ENCODE peak calls at places on chromosomes 4 and X, in six cellular contexts. J is cardiac septum, C is tibial nerve, F is NCI-H345, E is amygdala, Z is upper lobe of right lung. H is an unnamed sample.

GRCh38 chr4:88008624-88009235 is 1.3 kb downstream of the PKD2 start:
- DNase-seq in J (no peak), C (no peak), F (no peak), E (no peak), Z (no peak), H (no peak)

GRCh38 chr4:78409612-78410202 is 141.9 kb upstream of the ANXA3 start:
- DNase-seq in J (no peak), C (no peak), F (no peak), E (no peak), Z (no peak), H (no peak)

GRCh38 chrX:130117166-130117565 is 6.9 kb upstream of the ELF4 start:
- DNase-seq in J (no peak), C (no peak), F (no peak), E (no peak), Z (no peak), H (no peak)

GRCh38 chrX:63784902-63785692 is at the start of gene ARHGEF9:
- DNase-seq in J (no peak), C (no peak), F (no peak), E (no peak), Z (no peak), H (peak)

GRCh38 chr4:110033994-110034393 is 121.3 kb downstream of the EGF start:
- DNase-seq in J (no peak), C (no peak), F (no peak), E (no peak), Z (no peak), H (no peak)

GRCh38 chrX:40182615-40183014 is 84.9 kb upstream of the BCOR start:
- DNase-seq in J (no peak), C (no peak), F (no peak), E (no peak), Z (no peak), H (no peak)

GRCh38 chrX:10629905-10630304 is 9.5 kb upstream of the MID1 start:
- DNase-seq in J (no peak), C (no peak), F (no peak), E (no peak), Z (no peak), H (no peak)

GRCh38 chr4:42487230-42487629 is 89.9 kb downstream of the SHISA3 start:
- DNase-seq in J (no peak), C (no peak), F (no peak), E (no peak), Z (no peak), H (no peak)

GRCh38 chr4:15469402-15470148 is at the start of gene CC2D2A:
- DNase-seq in J (no peak), C (no peak), F (no peak), E (no peak), Z (no peak), H (no peak)

GRCh38 chr4:74583757-74584156 is 138.8 kb downstream of the AREG start:
- DNase-seq in J (no peak), C (no peak), F (no peak), E (no peak), Z (no peak), H (no peak)

GRCh38 chr4:2385450-2386020 is 32.9 kb downstream of the ZFYVE28 start:
- DNase-seq in J (no peak), C (no peak), F (no peak), E (no peak), Z (no peak), H (no peak)

GRCh38 chr4:61511716-61512488 is 311.8 kb downstream of the ADGRL3 start:
- DNase-seq in J (no peak), C (no peak), F (no peak), E (no peak), Z (no peak), H (no peak)

GRCh38 chr4:26050671-26051070 is 136.7 kb downstream of the SMIM20 start:
- DNase-seq in J (no peak), C (no peak), F (no peak), E (no peak), Z (no peak), H (no peak)

GRCh38 chr4:189787216-189788031 is 153.2 kb upstream of the FRG1 start:
- DNase-seq in J (no peak), C (no peak), F (no peak), E (no peak), Z (no peak), H (no peak)

GRCh38 chr4:154464654-154465053 is 26.9 kb downstream of the DCHS2 start:
- DNase-seq in J (no peak), C (no peak), F (no peak), E (no peak), Z (no peak), H (no peak)

GRCh38 chr4:970854-971520 is 2.4 kb downstream of the DGKQ start:
- DNase-seq in J (no peak), C (no peak), F (no peak), E (no peak), Z (no peak), H (no peak)

GRCh38 chrX:140710710-140711109 is 1.2 kb downstream of the LINC00632 start:
- DNase-seq in J (no peak), C (no peak), F (no peak), E (peak), Z (no peak), H (peak)

H was measured in substantia nigra.